ENCODE peak calls at places on chromosome 18, in four cellular contexts. S, N, A and B are unnamed samples.

GRCh38 chr18:45334188-45334587 is 281.1 kb upstream of the SLC14A2 start:
- DNase-seq in S (no peak), N (no peak), A (no peak), B (no peak)

GRCh38 chr18:22026889-22027288 is 142.5 kb upstream of the GATA6 start:
- DNase-seq in A (no peak), N (no peak), S (no peak), B (no peak)

GRCh38 chr18:10661333-10661732 is 135.5 kb downstream of the NAPG start:
- DNase-seq in A (no peak), S (no peak), N (peak), B (no peak)

GRCh38 chr18:46738491-46738890 is 18.4 kb downstream of the ST8SIA5 start:
- DNase-seq in S (no peak), A (no peak), N (no peak), B (no peak)

GRCh38 chr18:34993289-34993688 is 47.9 kb upstream of the MAPRE2 start:
- DNase-seq in N (no peak), A (no peak), S (no peak), B (no peak)

GRCh38 chr18:25164837-25165791 is 186.9 kb downstream of the ZNF521 start:
- DNase-seq in A (no peak), S (no peak), N (peak), B (no peak)

GRCh38 chr18:26540041-26540628 is 8.2 kb downstream of the KCTD1 start:
- DNase-seq in A (no peak), N (no peak), S (no peak), B (no peak)

GRCh38 chr18:73646772-73647171 is 500.9 kb downstream of the FBXO15 start:
- DNase-seq in N (peak), S (no peak), A (no peak), B (no peak)

GRCh38 chr18:48956378-48956777 is 5.6 kb upstream of the SMAD7 start:
- DNase-seq in A (no peak), S (no peak), N (peak), B (no peak)

GRCh38 chr18:43420950-43421349 is 143.7 kb upstream of the SYT4 start:
- DNase-seq in S (peak), N (no peak), A (no peak), B (no peak)

GRCh38 chr18:66971951-66972350 is 368.1 kb upstream of the CDH19 start:
- DNase-seq in A (no peak), S (no peak), N (no peak), B (no peak)

GRCh38 chr18:63451774-63452173 is 25.0 kb upstream of the SERPINB5 start:
- DNase-seq in N (no peak), A (no peak), S (no peak), B (no peak)

GRCh38 chr18:26992920-26993319 is 127.4 kb upstream of the AQP4 start:
- DNase-seq in A (no peak), N (no peak), S (peak), B (no peak)

GRCh38 chr18:12990128-12990485 is 1.1 kb upstream of the CEP192 start:
- DNase-seq in N (no peak), A (peak), S (no peak), B (no peak)

GRCh38 chr18:26813043-26813442 is 52.5 kb downstream of the AQP4 start:
- DNase-seq in A (no peak), S (peak), N (no peak), B (no peak)

GRCh38 chr18:50218432-50219197 is 23.7 kb upstream of the MYO5B start:
- DNase-seq in N (peak), S (no peak), A (peak), B (no peak)

GRCh38 chr18:56315363-56315762 is 323.0 kb downstream of the TXNL1 start:
- DNase-seq in N (peak), S (no peak), A (no peak), B (no peak)

GRCh38 chr18:62942578-62942977 is 227.2 kb downstream of the PHLPP1 start:
- DNase-seq in S (no peak), N (no peak), A (no peak), B (no peak)

GRCh38 chr18:51946946-51947345 is 393.1 kb upstream of the DCC start:
- DNase-seq in A (no peak), N (no peak), S (no peak), B (no peak)

GRCh38 chr18:7255054-7255453 is 24.2 kb downstream of the LRRC30 start:
- DNase-seq in S (no peak), N (no peak), A (no peak), B (no peak)

GRCh38 chr18:49022311-49023280 is 71.8 kb upstream of the SMAD7 start:
- DNase-seq in S (no peak), A (no peak), N (no peak), B (no peak)

GRCh38 chr18:45440246-45440645 is 175.0 kb upstream of the SLC14A2 start:
- DNase-seq in N (no peak), A (no peak), S (no peak), B (no peak)

GRCh38 chr18:24176727-24177416 is 38.0 kb downstream of the CABYR start:
- DNase-seq in S (peak), N (peak), A (peak), B (no peak)

GRCh38 chr18:50880108-50880465 is 1.2 kb downstream of the ME2 start:
- DNase-seq in N (no peak), S (no peak), A (no peak), B (no peak)

GRCh38 chr18:56327171-56327885 is 311.1 kb downstream of the TXNL1 start:
- DNase-seq in N (peak), S (no peak), A (no peak), B (no peak)

GRCh38 chr18:48502906-48503305 is 35.9 kb upstream of the CTIF start:
- DNase-seq in A (no peak), N (no peak), S (no peak), B (no peak)

GRCh38 chr18:58671941-58672565 is 788 bp downstream of the MALT1 start:
- DNase-seq in S (peak), A (no peak), N (peak), B (no peak)

GRCh38 chr18:60157810-60158209 is 214.8 kb downstream of the MC4R start:
- DNase-seq in S (peak), A (no peak), N (no peak), B (no peak)

GRCh38 chr18:49007663-49008062 is 56.9 kb upstream of the SMAD7 start:
- DNase-seq in A (no peak), S (no peak), N (no peak), B (no peak)

GRCh38 chr18:24427484-24427883 is 1.0 kb downstream of the IMPACT start:
- DNase-seq in S (peak), A (no peak), N (peak), B (no peak)

GRCh38 chr18:76121049-76121448 is 374.0 kb downstream of the ZNF516 start:
- DNase-seq in N (no peak), S (no peak), A (no peak), B (no peak)

GRCh38 chr18:7598167-7599062 is 31.3 kb downstream of the PTPRM start:
- DNase-seq in S (no peak), A (no peak), N (peak), B (no peak)

GRCh38 chr18:75130591-75131274 is 78.2 kb downstream of the PTGR3 start:
- DNase-seq in A (no peak), N (peak), S (no peak), B (no peak)

GRCh38 chr18:7921938-7922587 is 354.9 kb downstream of the PTPRM start:
- DNase-seq in A (no peak), N (peak), S (no peak), B (no peak)

GRCh38 chr18:46570666-46571065 is 86.4 kb downstream of the LOXHD1 start:
- DNase-seq in A (no peak), S (no peak), N (no peak), B (no peak)